ENCODE peak calls at places on chromosomes 3 and 15, in six cellular contexts. A, Y, G, J, S and R are unnamed samples.

GRCh38 chr3:8488877-8489865 is 12.5 kb upstream of the LMCD1 start:
- DNase-seq in A (no peak), Y (peak), G (peak), J (no peak), S (no peak), R (no peak)

GRCh38 chr3:126180477-126181397 is at the start of gene ALDH1L1:
- DNase-seq in A (no peak), Y (peak), G (peak), J (peak), S (no peak), R (peak)

GRCh38 chr3:188037116-188037718 is 116.7 kb upstream of the LPP start:
- DNase-seq in A (no peak), Y (peak), G (peak), J (peak), S (peak), R (no peak)

GRCh38 chr3:189953551-189953950 is 167.1 kb downstream of the P3H2 start:
- DNase-seq in A (no peak), Y (peak), G (peak), J (no peak), S (no peak), R (no peak)

GRCh38 chr15:80804970-80805495 is 25.9 kb downstream of the CEMIP start:
- DNase-seq in A (no peak), Y (no peak), G (no peak), J (peak), S (no peak), R (no peak)

GRCh38 chr3:184466413-184466960 is 86.6 kb downstream of the CHRD start:
- DNase-seq in A (no peak), Y (peak), G (peak), J (peak), S (peak), R (no peak)

GRCh38 chr3:15324335-15324734 is 8.1 kb downstream of the SH3BP5 start:
- DNase-seq in A (no peak), Y (peak), G (no peak), J (no peak), S (no peak), R (no peak)

GRCh38 chr3:126105691-126106187 is 21.8 kb upstream of the SLC41A3 start:
- DNase-seq in A (no peak), Y (no peak), G (no peak), J (peak), S (no peak), R (peak)

GRCh38 chr15:96554541-96554940 is 224.0 kb downstream of the NR2F2 start:
- DNase-seq in A (no peak), Y (no peak), G (no peak), J (no peak), S (no peak), R (no peak)

DNA sequence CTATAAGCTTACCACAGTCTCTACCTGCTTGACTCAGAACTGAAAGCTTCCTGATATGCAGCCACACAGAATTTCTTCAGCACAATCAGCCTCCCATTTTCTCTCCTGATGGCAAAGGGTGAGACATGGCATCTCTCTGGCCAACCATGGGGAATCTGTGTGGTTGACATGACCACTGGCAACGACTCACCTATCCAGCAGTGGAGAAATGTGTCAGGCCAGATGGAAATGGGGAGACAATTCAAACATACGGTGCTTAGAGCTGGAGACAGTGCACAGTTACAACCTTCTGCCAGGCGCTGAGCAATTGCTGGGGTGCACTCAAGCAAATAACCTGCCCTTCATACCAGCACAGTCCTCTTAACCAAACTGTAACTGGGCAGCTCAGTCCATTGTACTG is 3.6 kb downstream of the ZNF385D start:
- DNase-seq in A (no peak), Y (peak), G (peak), J (no peak), S (no peak), R (no peak)
- H3K4me3 ChIP-seq in A (no peak), Y (no peak), G (no peak), J (no peak), S (no peak), R (peak)

DNA sequence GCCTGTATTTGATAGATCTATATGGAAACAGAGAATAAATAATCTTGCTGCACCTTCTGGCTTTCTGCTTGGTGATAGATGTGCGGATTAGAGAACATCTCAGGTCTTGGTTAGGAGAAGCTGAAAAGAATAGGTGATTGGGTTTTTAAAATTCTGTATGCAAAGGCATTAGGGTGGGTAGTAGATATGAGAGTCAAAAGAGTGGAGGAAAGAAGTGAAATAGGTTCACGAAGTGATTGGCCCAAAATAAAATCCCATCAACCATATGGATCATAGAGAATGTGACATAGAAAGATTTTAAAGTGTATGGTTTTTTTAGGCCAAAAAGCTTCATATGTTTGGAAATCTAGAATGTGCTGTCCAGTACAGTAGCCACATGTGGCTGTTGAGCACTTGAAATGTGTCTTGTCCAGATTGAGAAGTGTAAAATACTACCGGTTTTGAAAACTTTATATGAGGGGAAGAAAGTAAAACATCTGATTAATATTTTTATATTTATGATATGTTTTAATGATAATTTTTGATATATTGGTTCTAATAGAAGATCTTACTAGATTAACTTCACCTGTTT is 2.8 kb downstream of the MBNL1 start:
- DNase-seq in A (no peak), Y (no peak), G (no peak), J (no peak), S (no peak), R (no peak)
- H3K4me3 ChIP-seq in A (peak), Y (peak), G (peak), J (peak), S (no peak), R (peak)

GRCh38 chr15:59301527-59301926 is 71.1 kb downstream of the MYO1E start:
- DNase-seq in A (no peak), Y (no peak), G (no peak), J (no peak), S (no peak), R (peak)

GRCh38 chr15:59306520-59307163 is 66.0 kb downstream of the MYO1E start:
- DNase-seq in A (no peak), Y (peak), G (peak), J (no peak), S (no peak), R (no peak)

GRCh38 chr15:59303136-59303535 is 69.5 kb downstream of the MYO1E start:
- DNase-seq in A (no peak), Y (no peak), G (no peak), J (no peak), S (no peak), R (no peak)

GRCh38 chr15:59304807-59305206 is 67.9 kb downstream of the MYO1E start:
- DNase-seq in A (no peak), Y (no peak), G (no peak), J (no peak), S (no peak), R (no peak)

GRCh38 chr15:59303641-59304433 is 68.8 kb downstream of the MYO1E start:
- DNase-seq in A (no peak), Y (peak), G (peak), J (no peak), S (no peak), R (peak)
- H3K4me3 ChIP-seq in A (peak), Y (no peak), G (no peak), J (no peak), S (no peak), R (no peak)

DNA sequence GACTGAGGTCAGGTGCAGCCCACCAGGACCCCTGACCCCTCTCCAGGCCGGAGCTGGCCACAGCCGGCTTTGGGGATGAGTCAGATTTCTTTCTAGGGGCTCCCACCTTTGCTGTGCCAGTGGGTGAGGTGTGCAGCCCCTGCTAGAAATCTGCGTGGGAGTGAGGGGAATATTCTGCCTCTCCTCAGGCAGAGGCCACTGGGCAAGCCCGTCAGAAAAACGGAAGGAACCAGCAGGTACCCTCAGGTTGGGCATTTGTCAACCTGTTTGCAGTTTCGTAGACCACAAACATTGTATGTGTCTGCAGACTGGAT is 1.8 kb downstream of the CTDSPL start:
- DNase-seq in A (no peak), Y (no peak), G (no peak), J (no peak), S (no peak), R (no peak)
- H3K4me3 ChIP-seq in A (no peak), Y (no peak), G (peak), J (no peak), S (no peak), R (peak)

GRCh38 chr3:32239638-32240550 is 1.4 kb downstream of the CMTM8 start:
- DNase-seq in A (peak), Y (peak), G (peak), J (peak), S (peak), R (no peak)
- H3K4me3 ChIP-seq in A (peak), Y (peak), G (peak), J (peak), S (no peak), R (peak)

GRCh38 chr15:63042879-63043340 is 363 bp downstream of the TPM1 start:
- DNase-seq in A (peak), Y (peak), G (no peak), J (peak), S (no peak), R (no peak)

GRCh38 chr15:63040509-63040908 is 2.0 kb upstream of the TPM1 start:
- DNase-seq in A (no peak), Y (no peak), G (no peak), J (no peak), S (no peak), R (no peak)

GRCh38 chr15:63041982-63042878 is at the start of gene TPM1:
- DNase-seq in A (peak), Y (peak), G (peak), J (peak), S (no peak), R (peak)

GRCh38 chr15:63040954-63041353 is 1.6 kb upstream of the TPM1 start:
- DNase-seq in A (no peak), Y (no peak), G (no peak), J (no peak), S (no peak), R (no peak)

DNA sequence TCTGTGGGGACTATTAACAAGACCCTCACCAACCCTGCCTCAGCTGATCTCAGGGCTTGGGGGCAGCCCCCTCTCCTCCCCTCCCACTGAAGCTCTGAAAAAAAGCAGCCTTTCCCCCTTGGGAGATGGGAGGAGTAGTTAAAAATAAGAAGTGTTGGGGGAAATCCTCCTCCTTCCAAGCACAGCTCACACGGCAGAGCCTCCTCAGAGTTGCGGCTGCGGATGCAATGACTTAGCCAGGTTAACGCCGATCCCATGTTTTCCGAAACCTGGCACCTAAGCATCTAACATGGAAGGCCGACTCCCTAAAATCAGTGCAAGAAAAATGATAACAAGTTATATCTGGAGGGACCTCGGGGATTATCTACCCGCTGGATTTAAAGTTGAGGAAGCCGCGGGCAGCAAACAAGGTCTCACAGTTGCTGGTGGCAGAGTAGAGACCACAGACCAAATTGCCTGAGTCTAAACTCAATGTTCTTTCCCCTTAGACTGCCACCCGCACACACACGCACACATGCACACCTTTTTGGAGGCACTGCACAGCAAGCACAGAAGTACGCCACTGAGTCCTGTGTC is 1.1 kb upstream of the TPM1 start:
- DNase-seq in A (no peak), Y (no peak), G (no peak), J (no peak), S (no peak), R (no peak)
- H3K4me3 ChIP-seq in A (peak), Y (no peak), G (no peak), J (peak), S (peak), R (peak)

GRCh38 chr15:88606437-88606794 is 14.7 kb upstream of the AEN start:
- DNase-seq in A (no peak), Y (no peak), G (no peak), J (no peak), S (no peak), R (no peak)
- H3K4me3 ChIP-seq in A (no peak), Y (no peak), G (no peak), J (no peak), S (no peak), R (no peak)

DNA sequence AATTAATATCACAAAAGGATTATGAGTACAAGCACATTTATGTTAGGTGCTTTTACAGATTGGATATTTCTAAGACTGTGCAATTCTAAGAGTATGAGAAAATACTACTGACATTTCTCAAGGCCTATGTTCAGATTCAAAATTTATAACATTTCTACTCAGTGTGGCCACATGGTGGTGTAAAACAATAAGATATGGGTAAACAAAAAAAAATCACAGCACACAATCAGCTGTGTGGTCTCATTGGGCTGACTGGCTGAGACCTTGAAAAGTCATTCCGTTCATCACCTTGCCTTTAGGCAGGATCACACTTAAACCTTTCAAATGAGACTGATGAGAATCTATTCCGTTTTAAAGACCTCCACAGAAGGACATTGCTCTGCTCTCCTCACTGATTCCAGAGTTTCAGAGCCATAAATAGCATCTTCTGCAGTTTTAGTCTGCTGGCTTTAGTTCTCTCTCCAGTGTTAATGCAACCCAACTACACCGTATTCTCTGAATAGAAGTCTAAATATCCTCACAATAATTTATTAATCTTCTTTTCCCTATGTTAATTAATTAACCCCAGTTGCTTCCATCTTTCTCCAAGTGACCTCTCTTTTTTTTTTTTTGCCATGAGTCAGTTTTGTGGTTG is 158.2 kb downstream of the SPATA16 start:
- DNase-seq in A (no peak), Y (no peak), G (peak), J (no peak), S (no peak), R (no peak)
- H3K4me3 ChIP-seq in A (no peak), Y (no peak), G (no peak), J (no peak), S (no peak), R (no peak)